ENCODE peak calls at places on chromosomes 6 and 20, in four cellular contexts. J is endothelial cell of umbilical vein, V is GM12891, G is GM12878. D is an unnamed sample.

GRCh38 chr20:46746972-46747371 is 37.5 kb downstream of the SLC2A10 start:
- DNase-seq in V (no peak), J (no peak), G (no peak), D (no peak)

GRCh38 chr6:149728499-149729234 is 10.8 kb upstream of the LATS1 start:
- DNase-seq in J (no peak), G (no peak), V (no peak), D (no peak)

GRCh38 chr6:130583268-130583667 is 217.5 kb downstream of the TMEM200A start:
- DNase-seq in G (no peak), J (no peak), V (no peak), D (no peak)

GRCh38 chr6:121678245-121678644 is 242.8 kb downstream of the GJA1 start:
- DNase-seq in V (no peak), G (no peak), J (no peak), D (no peak)

GRCh38 chr20:43975096-43975768 is 60.6 kb downstream of the TOX2 start:
- DNase-seq in G (no peak), J (no peak), V (no peak), D (no peak)

GRCh38 chr20:21325296-21325695 is 22.2 kb downstream of the XRN2 start:
- DNase-seq in V (no peak), J (peak; percentile 60), G (no peak), D (no peak)

GRCh38 chr6:136959471-136959891 is 37.4 kb downstream of the SLC35D3 start:
- DNase-seq in G (no peak), J (no peak), V (no peak), D (no peak)

GRCh38 chr6:11296449-11297375 is 64.2 kb upstream of the NEDD9 start:
- DNase-seq in J (no peak), G (no peak), V (no peak), D (no peak)

DNA sequence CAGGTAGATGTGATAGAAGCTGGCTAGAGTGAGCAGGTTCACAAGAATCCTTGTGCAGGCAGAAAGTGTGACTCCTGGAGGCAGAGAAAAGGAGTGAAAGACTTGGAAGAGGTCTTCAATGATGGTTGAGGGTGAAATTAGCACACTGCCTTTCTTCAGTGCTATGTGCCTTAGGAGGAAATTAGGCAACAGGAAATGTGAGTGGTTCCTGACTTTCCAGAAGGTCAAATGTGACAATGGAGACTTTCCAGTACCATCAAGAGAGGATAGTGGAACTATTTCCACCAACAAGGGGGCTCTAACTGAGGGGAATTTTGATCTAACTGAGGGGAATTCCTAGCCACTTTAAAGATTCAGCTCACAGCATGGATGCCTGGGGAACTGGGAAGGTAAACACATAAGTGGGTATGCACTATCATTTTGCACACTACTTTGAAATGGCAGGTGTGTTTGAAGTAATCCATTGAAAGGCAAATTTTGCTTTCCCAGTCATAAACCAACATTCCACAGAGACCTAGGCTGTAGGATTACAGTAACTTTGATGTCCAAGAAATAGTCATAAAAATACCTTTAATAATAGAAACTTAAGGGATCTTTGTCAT is 90.0 kb downstream of the PERP start:
- DNase-seq in G (no peak), J (peak; percentile 39), V (no peak), D (no peak)
- TF ChIP-seq POLR2AphosphoS5 in G (no peak), J (no peak), V (no peak), D (no peak)

DNA sequence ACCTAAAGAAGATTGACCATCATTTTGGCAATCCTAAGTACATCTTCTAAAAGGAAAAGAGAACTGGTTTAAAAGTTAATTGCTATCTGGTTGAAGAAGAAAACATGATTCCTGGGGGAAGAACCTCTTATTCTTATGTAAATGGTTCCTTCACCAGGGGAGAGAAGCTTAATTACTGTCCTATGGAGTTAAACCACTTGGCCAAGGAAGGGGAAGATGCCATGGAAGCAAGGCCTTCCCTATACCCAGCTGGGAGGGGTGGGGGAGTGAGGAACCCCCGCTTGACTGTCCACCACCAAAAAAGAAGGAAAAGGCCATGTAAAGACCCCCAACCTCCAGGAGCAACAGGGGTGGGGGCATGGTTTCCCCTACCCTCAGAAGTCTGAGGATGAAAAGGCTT is 962.1 kb downstream of the GRIK2 start:
- DNase-seq in V (no peak), J (no peak), G (no peak), D (no peak)
- TF ChIP-seq POLR2AphosphoS5 in V (no peak), J (no peak), G (no peak), D (no peak)

DNA sequence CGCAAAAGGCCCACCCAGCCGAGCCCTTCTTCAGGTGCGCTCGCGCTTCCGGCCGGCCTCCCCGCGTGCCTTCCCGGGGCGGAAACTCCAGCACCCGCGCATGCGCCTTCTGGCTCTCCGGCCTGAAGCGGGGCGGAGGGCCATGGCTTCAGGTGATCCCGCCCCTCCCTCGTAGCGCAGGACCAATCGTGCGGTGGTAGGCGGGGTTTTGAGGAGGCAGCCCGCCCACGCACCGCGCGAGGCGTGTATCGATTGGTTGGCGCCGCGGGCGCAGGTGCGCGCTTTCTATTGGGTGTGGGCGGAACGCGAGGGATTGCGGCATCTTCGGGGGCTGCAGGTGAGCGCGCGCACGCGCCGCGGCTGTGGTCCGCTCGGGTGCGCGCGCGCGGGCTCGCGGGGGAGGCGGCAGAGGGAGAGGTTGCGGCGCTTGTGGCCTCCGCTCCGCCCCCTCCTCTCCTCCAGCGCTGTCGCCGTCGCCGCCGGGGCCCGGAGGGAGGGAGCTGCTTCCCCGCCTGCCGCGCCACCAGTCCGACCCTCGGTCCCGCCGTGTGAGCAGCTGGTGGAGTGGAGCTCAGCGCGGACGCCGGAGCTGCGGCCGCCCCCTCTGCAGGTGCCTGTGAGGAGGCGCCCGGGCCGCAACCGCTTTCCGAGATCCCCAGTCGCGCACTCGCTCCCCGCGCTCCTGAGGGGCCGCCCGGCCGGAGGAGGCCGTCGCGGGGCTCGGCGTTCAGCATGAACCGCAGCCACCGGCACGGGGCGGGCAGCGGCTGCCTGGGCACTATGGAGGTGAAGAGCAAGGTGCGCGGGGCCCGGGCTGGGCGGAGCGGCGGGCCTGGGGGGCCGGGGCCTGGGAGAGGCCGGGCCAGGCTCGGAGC is at the start of gene PARD6B:
- DNase-seq in J (peak; percentile 84), V (peak; percentile 99), G (peak; percentile 97), D (peak; percentile 98)
- TF ChIP-seq POLR2AphosphoS5 in J (no peak), V (no peak), G (peak; percentile 24), D (no peak)

DNA sequence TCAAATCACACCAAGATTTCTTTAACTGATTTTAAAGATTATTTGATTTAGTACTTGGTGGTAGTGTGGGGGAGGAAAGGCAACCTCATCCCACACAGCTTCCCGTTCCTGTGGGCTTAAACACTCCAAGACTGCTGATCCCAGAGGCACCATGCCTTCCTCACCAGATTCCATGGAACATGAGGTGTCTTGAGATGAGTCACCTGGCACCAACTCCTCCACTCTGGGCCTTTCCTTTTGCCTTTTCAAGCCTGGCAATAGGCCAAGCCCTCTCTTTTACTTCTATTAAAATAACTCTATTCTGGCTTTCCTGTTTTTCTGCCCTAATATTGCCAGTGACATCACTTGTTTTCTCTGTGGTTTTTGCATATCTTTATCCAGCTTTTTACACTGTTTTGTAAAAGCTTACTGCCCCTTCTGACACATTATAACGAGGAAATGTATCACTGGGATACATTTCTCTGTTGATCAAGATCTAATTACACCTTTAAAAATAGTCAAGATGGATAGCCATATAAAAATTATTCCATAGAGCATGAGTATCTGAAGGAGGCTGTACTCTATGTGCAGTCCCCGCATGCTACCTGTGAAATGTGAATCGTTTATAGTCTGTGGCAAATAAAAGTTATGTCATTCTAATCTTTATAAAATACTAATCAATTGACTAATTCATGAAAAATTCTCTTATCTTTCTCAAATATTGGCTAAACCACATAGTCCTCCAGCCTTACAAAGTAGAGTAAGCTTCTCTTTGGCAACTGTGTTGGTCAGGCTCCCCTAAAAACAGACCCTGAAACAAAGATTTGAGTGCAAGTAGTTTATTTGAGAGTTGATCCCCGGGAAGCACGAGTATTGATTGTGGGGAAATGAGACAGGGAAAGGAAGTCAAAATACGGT is 257.8 kb upstream of the KCNQ5 start:
- DNase-seq in G (no peak), J (peak; percentile 94), V (no peak), D (no peak)
- TF ChIP-seq POLR2AphosphoS5 in G (no peak), J (peak; percentile 86), V (no peak), D (no peak)

GRCh38 chr6:26280409-26280808 is 84.6 kb upstream of the BTN3A2 start:
- DNase-seq in J (no peak), V (no peak), G (no peak), D (no peak)

GRCh38 chr6:26286168-26286854 is 78.7 kb upstream of the BTN3A2 start:
- DNase-seq in V (no peak), J (peak; percentile 86), G (no peak), D (no peak)

GRCh38 chr6:26288155-26288554 is 76.8 kb upstream of the BTN3A2 start:
- DNase-seq in J (no peak), G (no peak), V (no peak), D (no peak)

GRCh38 chr6:26285143-26286134 is 79.6 kb upstream of the BTN3A2 start:
- DNase-seq in V (no peak), J (peak; percentile 98), G (peak; percentile 100), D (peak; percentile 54)

GRCh38 chr6:26284537-26285142 is 80.4 kb upstream of the BTN3A2 start:
- DNase-seq in G (peak; percentile 47), V (no peak), J (peak; percentile 72), D (no peak)
- TF ChIP-seq POLR2AphosphoS5 in G (no peak), V (no peak), J (no peak), D (no peak)

GRCh38 chr6:122736606-122737005 is 42.9 kb upstream of the FABP7 start:
- DNase-seq in J (no peak), V (no peak), G (no peak), D (no peak)
- TF ChIP-seq POLR2AphosphoS5 in J (no peak), V (no peak), G (no peak), D (no peak)

DNA sequence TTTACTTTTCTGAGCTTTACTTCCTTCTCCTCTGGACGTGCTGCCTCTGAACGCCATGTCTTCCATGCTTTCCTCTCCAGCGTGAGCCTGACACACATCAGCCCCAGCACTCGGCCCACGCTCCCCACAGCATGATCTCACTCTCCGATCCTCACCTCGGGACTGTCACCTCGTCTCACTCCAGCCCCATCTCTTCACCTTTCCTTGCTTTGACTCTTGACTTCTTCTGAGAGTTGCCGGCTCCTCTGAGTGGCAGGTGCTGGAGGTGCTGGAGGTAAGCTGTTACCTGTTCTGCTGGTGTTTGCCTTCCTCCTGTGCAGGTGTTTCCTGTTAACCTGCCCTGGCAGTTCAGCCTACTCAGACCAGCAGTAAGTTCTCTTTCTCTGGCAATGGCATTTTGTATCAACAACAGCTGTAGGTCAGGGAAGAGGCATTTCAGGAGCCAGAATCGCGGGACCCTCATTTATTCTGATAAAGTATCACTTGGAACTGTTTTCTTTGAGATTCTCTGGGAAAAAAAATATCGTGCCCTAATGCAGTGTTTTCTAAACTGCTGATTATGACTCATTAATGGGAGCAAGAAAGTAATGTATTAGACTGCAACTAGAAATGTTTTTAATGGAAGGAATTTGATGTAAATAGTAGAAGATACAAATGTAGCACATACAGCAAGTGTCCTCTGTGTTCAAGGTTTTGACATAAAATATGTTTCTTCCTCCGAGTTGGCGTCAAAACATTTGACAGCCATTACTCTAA is 106.5 kb downstream of the ARID1B start:
- DNase-seq in G (no peak), V (no peak), J (peak; percentile 49), D (no peak)
- TF ChIP-seq POLR2AphosphoS5 in G (no peak), V (no peak), J (no peak), D (no peak)